ENCODE peak calls at places on chromosomes 6 and 20, in four cellular contexts. C is heart left ventricle, B is foreskin fibroblast, L is endodermal cell. E is an unnamed sample.

GRCh38 chr20:34834459-34834893 is 9.0 kb upstream of the NCOA6 start:
- DNase-seq in L (no peak), B (peak), C (no peak), E (no peak)

GRCh38 chr6:105482227-105482839 is 79.5 kb upstream of the PREP start:
- DNase-seq in B (peak), L (no peak), C (peak), E (no peak)

GRCh38 chr6:1404713-1405098 is 15.3 kb downstream of the FOXF2 start:
- DNase-seq in C (no peak), L (no peak), B (no peak), E (no peak)

GRCh38 chr20:39294137-39294725 is 332.1 kb downstream of the DHX35 start:
- DNase-seq in C (no peak), L (peak), B (no peak), E (no peak)

GRCh38 chr6:12279322-12280098 is 10.7 kb upstream of the EDN1 start:
- DNase-seq in C (no peak), B (peak), L (no peak), E (no peak)

GRCh38 chr6:90179190-90180169 is 117.2 kb downstream of the BACH2 start:
- DNase-seq in B (peak), L (peak), C (no peak), E (no peak)

GRCh38 chr6:111987295-111987694 is 66.6 kb upstream of the CCN6 start:
- DNase-seq in L (peak), C (no peak), B (peak), E (no peak)

GRCh38 chr6:161439093-161439492 is 165.2 kb upstream of the AGPAT4 start:
- DNase-seq in B (peak), C (peak), L (no peak), E (peak)

GRCh38 chr6:50850223-50850751 is 31.6 kb downstream of the TFAP2B start:
- DNase-seq in C (no peak), B (no peak), L (peak), E (no peak)

GRCh38 chr20:63791497-63792156 is 39.4 kb downstream of the ZBTB46 start:
- DNase-seq in L (no peak), C (no peak), B (no peak), E (no peak)

GRCh38 chr6:160030103-160030502 is 61.2 kb downstream of the IGF2R start:
- DNase-seq in L (peak), B (peak), C (peak), E (peak)

GRCh38 chr6:122726649-122727048 is 52.9 kb upstream of the FABP7 start:
- DNase-seq in C (no peak), L (peak), B (peak), E (no peak)

GRCh38 chr20:5642155-5642981 is 107.8 kb upstream of the SHLD1 start:
- DNase-seq in L (no peak), C (no peak), B (peak), E (no peak)

GRCh38 chr6:122654016-122654415 is 43.8 kb downstream of the PKIB start:
- DNase-seq in L (no peak), B (no peak), C (no peak), E (no peak)

GRCh38 chr6:29680904-29681303 is at the start of gene ZFP57:
- DNase-seq in B (no peak), L (no peak), C (no peak), E (no peak)

GRCh38 chr6:43089874-43090556 is 13.9 kb downstream of the PTK7 start:
- DNase-seq in C (no peak), L (peak), B (peak), E (no peak)

GRCh38 chr6:148413321-148414094 is 70.9 kb downstream of the SASH1 start:
- DNase-seq in L (no peak), B (no peak), C (no peak), E (no peak)

GRCh38 chr6:14858808-14859207 is 387.1 kb upstream of the JARID2 start:
- DNase-seq in L (no peak), C (no peak), B (no peak), E (no peak)

GRCh38 chr20:1033751-1034419 is 31.8 kb upstream of the RSPO4 start:
- DNase-seq in B (no peak), L (no peak), C (no peak), E (no peak)

GRCh38 chr20:45355209-45355608 is 7.0 kb upstream of the SDC4 start:
- DNase-seq in L (no peak), B (peak), C (no peak), E (no peak)

GRCh38 chr6:54191460-54191859 is 80.2 kb downstream of the MLIP start:
- DNase-seq in L (no peak), C (no peak), B (peak), E (no peak)

GRCh38 chr6:154154389-154154967 is 115.4 kb downstream of the OPRM1 start:
- DNase-seq in B (peak), L (peak), C (peak), E (no peak)